ENCODE peak calls at places on chromosome 22, in eight cellular contexts. One of them, this sample, is unnamed.

GRCh38 chr22:19730141-19730661 is 6.9 kb downstream of the GP1BB start:
- DNase-seq in activated CD4-positive, alpha-beta T cell treated with anti-CD3 and anti-CD28 coated beads, Interleukin-2, amount 10 ng/mL, durations not matched to agents 7 days and 5 days: no peak
- DNase-seq in activated T-helper 1 cell treated with Interleukin-2 at 50 U/mL for 16 hours: no peak
- DNase-seq in KG1: no peak
- DNase-seq in CD4-positive, CD25-positive, alpha-beta regulatory T cell: no peak
- DNase-seq in Karpas-422: no peak
- DNase-seq in AG09309: no peak
- DNase-seq in heart left ventricle: no peak
- DNase-seq in this sample: no peak

GRCh38 chr22:23844739-23845202 is 6.0 kb upstream of the DERL3 start:
- DNase-seq in KG1: no peak
- DNase-seq in AG09309: no peak
- DNase-seq in Karpas-422: no peak
- DNase-seq in activated T-helper 1 cell treated with Interleukin-2 at 50 U/mL for 16 hours: no peak
- DNase-seq in heart left ventricle: peak
- DNase-seq in CD4-positive, CD25-positive, alpha-beta regulatory T cell: no peak
- DNase-seq in activated CD4-positive, alpha-beta T cell treated with anti-CD3 and anti-CD28 coated beads, Interleukin-2, amount 10 ng/mL, durations not matched to agents 7 days and 5 days: no peak
- DNase-seq in this sample: no peak

GRCh38 chr22:40324468-40325305 is 21.6 kb upstream of the ADSL start:
- DNase-seq in activated CD4-positive, alpha-beta T cell treated with anti-CD3 and anti-CD28 coated beads, Interleukin-2, amount 10 ng/mL, durations not matched to agents 7 days and 5 days: peak
- DNase-seq in CD4-positive, CD25-positive, alpha-beta regulatory T cell: peak
- DNase-seq in KG1: no peak
- DNase-seq in activated T-helper 1 cell treated with Interleukin-2 at 50 U/mL for 16 hours: peak
- DNase-seq in AG09309: no peak
- DNase-seq in Karpas-422: no peak
- DNase-seq in heart left ventricle: no peak
- DNase-seq in this sample: no peak

GRCh38 chr22:21775061-21775460 is 39.5 kb upstream of the YPEL1 start:
- DNase-seq in heart left ventricle: no peak
- DNase-seq in Karpas-422: no peak
- DNase-seq in CD4-positive, CD25-positive, alpha-beta regulatory T cell: no peak
- DNase-seq in AG09309: no peak
- DNase-seq in activated T-helper 1 cell treated with Interleukin-2 at 50 U/mL for 16 hours: no peak
- DNase-seq in KG1: no peak
- DNase-seq in activated CD4-positive, alpha-beta T cell treated with anti-CD3 and anti-CD28 coated beads, Interleukin-2, amount 10 ng/mL, durations not matched to agents 7 days and 5 days: no peak
- DNase-seq in this sample: no peak

GRCh38 chr22:34886391-34886790 is 179.6 kb upstream of the ISX start:
- DNase-seq in AG09309: no peak
- DNase-seq in heart left ventricle: no peak
- DNase-seq in KG1: no peak
- DNase-seq in CD4-positive, CD25-positive, alpha-beta regulatory T cell: no peak
- DNase-seq in Karpas-422: no peak
- DNase-seq in activated CD4-positive, alpha-beta T cell treated with anti-CD3 and anti-CD28 coated beads, Interleukin-2, amount 10 ng/mL, durations not matched to agents 7 days and 5 days: no peak
- DNase-seq in activated T-helper 1 cell treated with Interleukin-2 at 50 U/mL for 16 hours: no peak
- DNase-seq in this sample: no peak

GRCh38 chr22:35102663-35103062 is 36.7 kb downstream of the ISX start:
- DNase-seq in KG1: no peak
- DNase-seq in activated CD4-positive, alpha-beta T cell treated with anti-CD3 and anti-CD28 coated beads, Interleukin-2, amount 10 ng/mL, durations not matched to agents 7 days and 5 days: no peak
- DNase-seq in Karpas-422: peak
- DNase-seq in activated T-helper 1 cell treated with Interleukin-2 at 50 U/mL for 16 hours: no peak
- DNase-seq in heart left ventricle: no peak
- DNase-seq in CD4-positive, CD25-positive, alpha-beta regulatory T cell: no peak
- DNase-seq in AG09309: no peak
- DNase-seq in this sample: no peak

GRCh38 chr22:24171822-24172221 is 9.5 kb upstream of the SUSD2 start:
- DNase-seq in KG1: no peak
- DNase-seq in CD4-positive, CD25-positive, alpha-beta regulatory T cell: no peak
- DNase-seq in activated T-helper 1 cell treated with Interleukin-2 at 50 U/mL for 16 hours: no peak
- DNase-seq in activated CD4-positive, alpha-beta T cell treated with anti-CD3 and anti-CD28 coated beads, Interleukin-2, amount 10 ng/mL, durations not matched to agents 7 days and 5 days: no peak
- DNase-seq in heart left ventricle: no peak
- DNase-seq in AG09309: no peak
- DNase-seq in Karpas-422: no peak
- DNase-seq in this sample: no peak

GRCh38 chr22:46941958-46942815 is 179.7 kb downstream of the TBC1D22A start:
- DNase-seq in heart left ventricle: peak
- DNase-seq in AG09309: no peak
- DNase-seq in KG1: peak
- DNase-seq in activated T-helper 1 cell treated with Interleukin-2 at 50 U/mL for 16 hours: no peak
- DNase-seq in CD4-positive, CD25-positive, alpha-beta regulatory T cell: no peak
- DNase-seq in Karpas-422: no peak
- DNase-seq in activated CD4-positive, alpha-beta T cell treated with anti-CD3 and anti-CD28 coated beads, Interleukin-2, amount 10 ng/mL, durations not matched to agents 7 days and 5 days: no peak
- DNase-seq in this sample: no peak

GRCh38 chr22:28795071-28795693 is 5.2 kb downstream of the XBP1 start:
- DNase-seq in KG1: no peak
- DNase-seq in heart left ventricle: no peak
- DNase-seq in AG09309: no peak
- DNase-seq in CD4-positive, CD25-positive, alpha-beta regulatory T cell: no peak
- DNase-seq in activated CD4-positive, alpha-beta T cell treated with anti-CD3 and anti-CD28 coated beads, Interleukin-2, amount 10 ng/mL, durations not matched to agents 7 days and 5 days: no peak
- DNase-seq in activated T-helper 1 cell treated with Interleukin-2 at 50 U/mL for 16 hours: no peak
- DNase-seq in Karpas-422: no peak
- DNase-seq in this sample: no peak

GRCh38 chr22:26409705-26410376 is 19.2 kb upstream of the ASPHD2 start:
- DNase-seq in activated T-helper 1 cell treated with Interleukin-2 at 50 U/mL for 16 hours: no peak
- DNase-seq in heart left ventricle: no peak
- DNase-seq in Karpas-422: no peak
- DNase-seq in KG1: no peak
- DNase-seq in CD4-positive, CD25-positive, alpha-beta regulatory T cell: no peak
- DNase-seq in activated CD4-positive, alpha-beta T cell treated with anti-CD3 and anti-CD28 coated beads, Interleukin-2, amount 10 ng/mL, durations not matched to agents 7 days and 5 days: no peak
- DNase-seq in AG09309: no peak
- DNase-seq in this sample: no peak

GRCh38 chr22:38781033-38781432 is 12.9 kb downstream of the DNAL4 start:
- DNase-seq in activated T-helper 1 cell treated with Interleukin-2 at 50 U/mL for 16 hours: no peak
- DNase-seq in Karpas-422: no peak
- DNase-seq in AG09309: no peak
- DNase-seq in activated CD4-positive, alpha-beta T cell treated with anti-CD3 and anti-CD28 coated beads, Interleukin-2, amount 10 ng/mL, durations not matched to agents 7 days and 5 days: no peak
- DNase-seq in KG1: no peak
- DNase-seq in heart left ventricle: peak
- DNase-seq in CD4-positive, CD25-positive, alpha-beta regulatory T cell: no peak
- DNase-seq in this sample: no peak

GRCh38 chr22:37148031-37148651 is 1.6 kb downstream of the IL2RB start:
- DNase-seq in Karpas-422: no peak
- DNase-seq in heart left ventricle: no peak
- DNase-seq in CD4-positive, CD25-positive, alpha-beta regulatory T cell: peak
- DNase-seq in activated T-helper 1 cell treated with Interleukin-2 at 50 U/mL for 16 hours: no peak
- DNase-seq in KG1: no peak
- DNase-seq in activated CD4-positive, alpha-beta T cell treated with anti-CD3 and anti-CD28 coated beads, Interleukin-2, amount 10 ng/mL, durations not matched to agents 7 days and 5 days: peak
- DNase-seq in AG09309: no peak
- DNase-seq in this sample: no peak

GRCh38 chr22:46071451-46072029 is 78.8 kb upstream of the PPARA start:
- DNase-seq in activated CD4-positive, alpha-beta T cell treated with anti-CD3 and anti-CD28 coated beads, Interleukin-2, amount 10 ng/mL, durations not matched to agents 7 days and 5 days: peak
- DNase-seq in Karpas-422: peak
- DNase-seq in KG1: peak
- DNase-seq in AG09309: peak
- DNase-seq in heart left ventricle: peak
- DNase-seq in activated T-helper 1 cell treated with Interleukin-2 at 50 U/mL for 16 hours: no peak
- DNase-seq in CD4-positive, CD25-positive, alpha-beta regulatory T cell: peak
- DNase-seq in this sample: peak

GRCh38 chr22:38034278-38034882 is 22.8 kb upstream of the PICK1 start:
- DNase-seq in Karpas-422: peak
- DNase-seq in CD4-positive, CD25-positive, alpha-beta regulatory T cell: no peak
- DNase-seq in KG1: no peak
- DNase-seq in activated T-helper 1 cell treated with Interleukin-2 at 50 U/mL for 16 hours: no peak
- DNase-seq in AG09309: peak
- DNase-seq in heart left ventricle: peak
- DNase-seq in activated CD4-positive, alpha-beta T cell treated with anti-CD3 and anti-CD28 coated beads, Interleukin-2, amount 10 ng/mL, durations not matched to agents 7 days and 5 days: no peak
- DNase-seq in this sample: peak

GRCh38 chr22:43643362-43643761 is 168.7 kb downstream of the EFCAB6 start:
- DNase-seq in CD4-positive, CD25-positive, alpha-beta regulatory T cell: no peak
- DNase-seq in activated T-helper 1 cell treated with Interleukin-2 at 50 U/mL for 16 hours: no peak
- DNase-seq in AG09309: no peak
- DNase-seq in heart left ventricle: no peak
- DNase-seq in activated CD4-positive, alpha-beta T cell treated with anti-CD3 and anti-CD28 coated beads, Interleukin-2, amount 10 ng/mL, durations not matched to agents 7 days and 5 days: no peak
- DNase-seq in Karpas-422: no peak
- DNase-seq in KG1: no peak
- DNase-seq in this sample: no peak

GRCh38 chr22:38937541-38937940 is 19.9 kb upstream of the APOBEC3A start:
- DNase-seq in activated CD4-positive, alpha-beta T cell treated with anti-CD3 and anti-CD28 coated beads, Interleukin-2, amount 10 ng/mL, durations not matched to agents 7 days and 5 days: no peak
- DNase-seq in Karpas-422: no peak
- DNase-seq in activated T-helper 1 cell treated with Interleukin-2 at 50 U/mL for 16 hours: no peak
- DNase-seq in CD4-positive, CD25-positive, alpha-beta regulatory T cell: no peak
- DNase-seq in heart left ventricle: no peak
- DNase-seq in KG1: no peak
- DNase-seq in AG09309: no peak
- DNase-seq in this sample: no peak

GRCh38 chr22:27312567-27313507 is 488.7 kb downstream of the MN1 start:
- DNase-seq in activated CD4-positive, alpha-beta T cell treated with anti-CD3 and anti-CD28 coated beads, Interleukin-2, amount 10 ng/mL, durations not matched to agents 7 days and 5 days: no peak
- DNase-seq in heart left ventricle: no peak
- DNase-seq in CD4-positive, CD25-positive, alpha-beta regulatory T cell: no peak
- DNase-seq in Karpas-422: no peak
- DNase-seq in activated T-helper 1 cell treated with Interleukin-2 at 50 U/mL for 16 hours: no peak
- DNase-seq in AG09309: no peak
- DNase-seq in KG1: no peak
- DNase-seq in this sample: no peak

GRCh38 chr22:41907436-41908401 is 7.2 kb downstream of the SHISA8 start:
- DNase-seq in Karpas-422: no peak
- DNase-seq in activated T-helper 1 cell treated with Interleukin-2 at 50 U/mL for 16 hours: no peak
- DNase-seq in heart left ventricle: no peak
- DNase-seq in activated CD4-positive, alpha-beta T cell treated with anti-CD3 and anti-CD28 coated beads, Interleukin-2, amount 10 ng/mL, durations not matched to agents 7 days and 5 days: no peak
- DNase-seq in KG1: no peak
- DNase-seq in CD4-positive, CD25-positive, alpha-beta regulatory T cell: no peak
- DNase-seq in AG09309: no peak
- DNase-seq in this sample: no peak

GRCh38 chr22:24089951-24090350 is 78.8 kb downstream of the CABIN1 start:
- DNase-seq in heart left ventricle: no peak
- DNase-seq in AG09309: no peak
- DNase-seq in CD4-positive, CD25-positive, alpha-beta regulatory T cell: no peak
- DNase-seq in activated CD4-positive, alpha-beta T cell treated with anti-CD3 and anti-CD28 coated beads, Interleukin-2, amount 10 ng/mL, durations not matched to agents 7 days and 5 days: no peak
- DNase-seq in KG1: no peak
- DNase-seq in activated T-helper 1 cell treated with Interleukin-2 at 50 U/mL for 16 hours: no peak
- DNase-seq in Karpas-422: no peak
- DNase-seq in this sample: no peak

GRCh38 chr22:37669586-37669985 is 5.8 kb upstream of the LGALS1 start:
- DNase-seq in activated T-helper 1 cell treated with Interleukin-2 at 50 U/mL for 16 hours: no peak
- DNase-seq in KG1: no peak
- DNase-seq in heart left ventricle: no peak
- DNase-seq in Karpas-422: no peak
- DNase-seq in activated CD4-positive, alpha-beta T cell treated with anti-CD3 and anti-CD28 coated beads, Interleukin-2, amount 10 ng/mL, durations not matched to agents 7 days and 5 days: no peak
- DNase-seq in AG09309: peak
- DNase-seq in CD4-positive, CD25-positive, alpha-beta regulatory T cell: no peak
- DNase-seq in this sample: no peak

GRCh38 chr22:50089231-50090140 is at the start of gene MOV10L1:
- DNase-seq in KG1: no peak
- DNase-seq in AG09309: no peak
- DNase-seq in activated T-helper 1 cell treated with Interleukin-2 at 50 U/mL for 16 hours: no peak
- DNase-seq in activated CD4-positive, alpha-beta T cell treated with anti-CD3 and anti-CD28 coated beads, Interleukin-2, amount 10 ng/mL, durations not matched to agents 7 days and 5 days: no peak
- DNase-seq in heart left ventricle: no peak
- DNase-seq in CD4-positive, CD25-positive, alpha-beta regulatory T cell: no peak
- DNase-seq in Karpas-422: no peak
- DNase-seq in this sample: no peak

GRCh38 chr22:31250740-31251330 is 38.7 kb downstream of the LIMK2 start:
- DNase-seq in KG1: no peak
- DNase-seq in activated T-helper 1 cell treated with Interleukin-2 at 50 U/mL for 16 hours: no peak
- DNase-seq in Karpas-422: no peak
- DNase-seq in CD4-positive, CD25-positive, alpha-beta regulatory T cell: no peak
- DNase-seq in heart left ventricle: no peak
- DNase-seq in AG09309: no peak
- DNase-seq in activated CD4-positive, alpha-beta T cell treated with anti-CD3 and anti-CD28 coated beads, Interleukin-2, amount 10 ng/mL, durations not matched to agents 7 days and 5 days: no peak
- DNase-seq in this sample: no peak

GRCh38 chr22:47627561-47628253 is 865.3 kb downstream of the TBC1D22A start:
- DNase-seq in CD4-positive, CD25-positive, alpha-beta regulatory T cell: no peak
- DNase-seq in Karpas-422: no peak
- DNase-seq in activated CD4-positive, alpha-beta T cell treated with anti-CD3 and anti-CD28 coated beads, Interleukin-2, amount 10 ng/mL, durations not matched to agents 7 days and 5 days: no peak
- DNase-seq in AG09309: no peak
- DNase-seq in activated T-helper 1 cell treated with Interleukin-2 at 50 U/mL for 16 hours: no peak
- DNase-seq in KG1: no peak
- DNase-seq in heart left ventricle: no peak
- DNase-seq in this sample: no peak

GRCh38 chr22:33350961-33351360 is 292.8 kb upstream of the SYN3 start:
- DNase-seq in CD4-positive, CD25-positive, alpha-beta regulatory T cell: no peak
- DNase-seq in heart left ventricle: no peak
- DNase-seq in activated CD4-positive, alpha-beta T cell treated with anti-CD3 and anti-CD28 coated beads, Interleukin-2, amount 10 ng/mL, durations not matched to agents 7 days and 5 days: no peak
- DNase-seq in activated T-helper 1 cell treated with Interleukin-2 at 50 U/mL for 16 hours: no peak
- DNase-seq in KG1: no peak
- DNase-seq in AG09309: no peak
- DNase-seq in Karpas-422: no peak
- DNase-seq in this sample: no peak

GRCh38 chr22:22936915-22937656 is 49.5 kb downstream of the IGLL5 start:
- DNase-seq in activated T-helper 1 cell treated with Interleukin-2 at 50 U/mL for 16 hours: no peak
- DNase-seq in AG09309: no peak
- DNase-seq in CD4-positive, CD25-positive, alpha-beta regulatory T cell: no peak
- DNase-seq in activated CD4-positive, alpha-beta T cell treated with anti-CD3 and anti-CD28 coated beads, Interleukin-2, amount 10 ng/mL, durations not matched to agents 7 days and 5 days: no peak
- DNase-seq in KG1: no peak
- DNase-seq in heart left ventricle: no peak
- DNase-seq in Karpas-422: no peak
- DNase-seq in this sample: no peak

GRCh38 chr22:38270091-38270972 is 2.5 kb downstream of the TMEM184B start:
- DNase-seq in AG09309: no peak
- DNase-seq in heart left ventricle: no peak
- DNase-seq in Karpas-422: no peak
- DNase-seq in activated CD4-positive, alpha-beta T cell treated with anti-CD3 and anti-CD28 coated beads, Interleukin-2, amount 10 ng/mL, durations not matched to agents 7 days and 5 days: no peak
- DNase-seq in activated T-helper 1 cell treated with Interleukin-2 at 50 U/mL for 16 hours: no peak
- DNase-seq in CD4-positive, CD25-positive, alpha-beta regulatory T cell: no peak
- DNase-seq in KG1: no peak
- DNase-seq in this sample: no peak

GRCh38 chr22:26942301-26942927 is 285.0 kb downstream of the MIAT start:
- DNase-seq in AG09309: peak
- DNase-seq in KG1: no peak
- DNase-seq in Karpas-422: no peak
- DNase-seq in activated T-helper 1 cell treated with Interleukin-2 at 50 U/mL for 16 hours: no peak
- DNase-seq in activated CD4-positive, alpha-beta T cell treated with anti-CD3 and anti-CD28 coated beads, Interleukin-2, amount 10 ng/mL, durations not matched to agents 7 days and 5 days: no peak
- DNase-seq in heart left ventricle: no peak
- DNase-seq in CD4-positive, CD25-positive, alpha-beta regulatory T cell: no peak
- DNase-seq in this sample: no peak

GRCh38 chr22:28867191-28867590 is 16.2 kb upstream of the ZNRF3 start:
- DNase-seq in Karpas-422: no peak
- DNase-seq in heart left ventricle: no peak
- DNase-seq in KG1: no peak
- DNase-seq in activated CD4-positive, alpha-beta T cell treated with anti-CD3 and anti-CD28 coated beads, Interleukin-2, amount 10 ng/mL, durations not matched to agents 7 days and 5 days: no peak
- DNase-seq in AG09309: no peak
- DNase-seq in activated T-helper 1 cell treated with Interleukin-2 at 50 U/mL for 16 hours: no peak
- DNase-seq in CD4-positive, CD25-positive, alpha-beta regulatory T cell: no peak
- DNase-seq in this sample: no peak

GRCh38 chr22:36155702-36156101 is 4.9 kb downstream of the APOL3 start:
- DNase-seq in activated CD4-positive, alpha-beta T cell treated with anti-CD3 and anti-CD28 coated beads, Interleukin-2, amount 10 ng/mL, durations not matched to agents 7 days and 5 days: no peak
- DNase-seq in heart left ventricle: no peak
- DNase-seq in activated T-helper 1 cell treated with Interleukin-2 at 50 U/mL for 16 hours: no peak
- DNase-seq in Karpas-422: no peak
- DNase-seq in AG09309: no peak
- DNase-seq in KG1: no peak
- DNase-seq in CD4-positive, CD25-positive, alpha-beta regulatory T cell: no peak
- DNase-seq in this sample: no peak

GRCh38 chr22:20590477-20591294 is 83.3 kb downstream of the MED15 start:
- DNase-seq in KG1: no peak
- DNase-seq in activated T-helper 1 cell treated with Interleukin-2 at 50 U/mL for 16 hours: no peak
- DNase-seq in Karpas-422: no peak
- DNase-seq in AG09309: no peak
- DNase-seq in activated CD4-positive, alpha-beta T cell treated with anti-CD3 and anti-CD28 coated beads, Interleukin-2, amount 10 ng/mL, durations not matched to agents 7 days and 5 days: no peak
- DNase-seq in heart left ventricle: no peak
- DNase-seq in CD4-positive, CD25-positive, alpha-beta regulatory T cell: no peak
- DNase-seq in this sample: no peak

GRCh38 chr22:17119481-17120202 is 1.5 kb downstream of the TMEM121B start:
- DNase-seq in CD4-positive, CD25-positive, alpha-beta regulatory T cell: no peak
- DNase-seq in activated T-helper 1 cell treated with Interleukin-2 at 50 U/mL for 16 hours: no peak
- DNase-seq in AG09309: no peak
- DNase-seq in activated CD4-positive, alpha-beta T cell treated with anti-CD3 and anti-CD28 coated beads, Interleukin-2, amount 10 ng/mL, durations not matched to agents 7 days and 5 days: no peak
- DNase-seq in KG1: no peak
- DNase-seq in heart left ventricle: peak
- DNase-seq in Karpas-422: peak
- DNase-seq in this sample: no peak